ENCODE peak calls at places on chromosomes 2 and 18, in four cellular contexts. One of them, this sample, is unnamed.

GRCh38 chr2:169159686-169160085 is 90.3 kb downstream of the DHRS9 start:
- DNase-seq in K562: no peak
- DNase-seq in HepG2: no peak
- DNase-seq in GM12878: no peak
- DNase-seq in this sample: no peak

GRCh38 chr18:28150925-28151324 is 26.0 kb downstream of the CDH2 start:
- DNase-seq in K562: no peak
- DNase-seq in GM12878: no peak
- DNase-seq in HepG2: no peak
- DNase-seq in this sample: no peak

GRCh38 chr2:188395903-188396699 is 104.4 kb downstream of the GULP1 start:
- DNase-seq in HepG2: no peak
- DNase-seq in K562: no peak
- DNase-seq in GM12878: no peak
- DNase-seq in this sample: no peak

GRCh38 chr2:217325251-217325650 is 465.4 kb upstream of the TNP1 start:
- DNase-seq in GM12878: no peak
- DNase-seq in HepG2: peak
- DNase-seq in K562: no peak
- DNase-seq in this sample: no peak

GRCh38 chr2:85744771-85745601 is 8.8 kb upstream of the ATOH8 start:
- DNase-seq in GM12878: no peak
- DNase-seq in HepG2: no peak
- DNase-seq in K562: no peak
- DNase-seq in this sample: no peak

GRCh38 chr2:202375006-202375610 is 1.0 kb upstream of the BMPR2 start:
- DNase-seq in HepG2: peak
- DNase-seq in K562: no peak
- DNase-seq in GM12878: no peak
- DNase-seq in this sample: no peak

GRCh38 chr18:58337688-58338087 is 291.2 kb downstream of the ALPK2 start:
- DNase-seq in HepG2: no peak
- DNase-seq in K562: no peak
- DNase-seq in GM12878: no peak
- DNase-seq in this sample: no peak

GRCh38 chr2:189066037-189066436 is 91.9 kb downstream of the COL3A1 start:
- DNase-seq in GM12878: no peak
- DNase-seq in K562: no peak
- DNase-seq in HepG2: no peak
- DNase-seq in this sample: no peak

GRCh38 chr2:241563571-241563980 is 5.0 kb downstream of the BOK start:
- DNase-seq in GM12878: no peak
- DNase-seq in K562: no peak
- DNase-seq in HepG2: no peak
- DNase-seq in this sample: no peak

GRCh38 chr2:16890081-16890480 is 224.4 kb upstream of the CYRIA start:
- DNase-seq in K562: no peak
- DNase-seq in HepG2: peak
- DNase-seq in GM12878: no peak
- DNase-seq in this sample: no peak

GRCh38 chr2:42048318-42049251 is 764 bp downstream of the PKDCC start:
- DNase-seq in GM12878: no peak
- DNase-seq in HepG2: no peak
- DNase-seq in K562: peak
- DNase-seq in this sample: no peak

GRCh38 chr2:179524940-179525339 is 260.3 kb upstream of the SESTD1 start:
- DNase-seq in K562: no peak
- DNase-seq in HepG2: peak
- DNase-seq in GM12878: no peak
- DNase-seq in this sample: no peak

GRCh38 chr2:190533175-190533967 is 1.2 kb downstream of the NEMP2 start:
- DNase-seq in GM12878: no peak
- DNase-seq in K562: no peak
- DNase-seq in HepG2: no peak
- DNase-seq in this sample: no peak

GRCh38 chr2:212451786-212452200 is 86.8 kb downstream of the ERBB4 start:
- DNase-seq in GM12878: no peak
- DNase-seq in K562: no peak
- DNase-seq in HepG2: peak
- DNase-seq in this sample: peak

DNA sequence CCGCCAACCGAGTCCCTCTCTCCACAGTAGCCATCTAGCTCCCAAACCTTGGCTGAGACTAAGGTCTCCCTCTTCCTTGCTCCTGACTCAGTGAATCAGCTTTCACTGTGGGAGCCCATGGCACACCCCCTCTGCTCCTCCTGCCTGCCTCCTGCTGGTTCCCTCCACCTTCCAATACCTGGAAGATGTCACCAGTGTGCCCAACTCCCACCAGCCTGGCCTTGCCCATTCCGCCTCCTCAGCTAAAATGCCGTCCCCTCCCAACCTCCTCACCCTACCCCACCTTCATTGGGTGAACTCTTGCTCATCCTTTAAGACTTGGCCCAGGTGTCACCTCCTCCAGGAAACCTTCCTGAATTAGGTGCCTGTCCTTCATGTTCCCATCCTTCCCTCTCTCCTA is 129.9 kb upstream of the SMAD2 start:
- DNase-seq in GM12878: no peak
- DNase-seq in HepG2: no peak
- DNase-seq in K562: no peak
- DNase-seq in this sample: no peak
- TF ChIP-seq REST in GM12878: no peak
- TF ChIP-seq REST in HepG2: no peak
- TF ChIP-seq REST in K562: no peak
- TF ChIP-seq REST in this sample: no peak

DNA sequence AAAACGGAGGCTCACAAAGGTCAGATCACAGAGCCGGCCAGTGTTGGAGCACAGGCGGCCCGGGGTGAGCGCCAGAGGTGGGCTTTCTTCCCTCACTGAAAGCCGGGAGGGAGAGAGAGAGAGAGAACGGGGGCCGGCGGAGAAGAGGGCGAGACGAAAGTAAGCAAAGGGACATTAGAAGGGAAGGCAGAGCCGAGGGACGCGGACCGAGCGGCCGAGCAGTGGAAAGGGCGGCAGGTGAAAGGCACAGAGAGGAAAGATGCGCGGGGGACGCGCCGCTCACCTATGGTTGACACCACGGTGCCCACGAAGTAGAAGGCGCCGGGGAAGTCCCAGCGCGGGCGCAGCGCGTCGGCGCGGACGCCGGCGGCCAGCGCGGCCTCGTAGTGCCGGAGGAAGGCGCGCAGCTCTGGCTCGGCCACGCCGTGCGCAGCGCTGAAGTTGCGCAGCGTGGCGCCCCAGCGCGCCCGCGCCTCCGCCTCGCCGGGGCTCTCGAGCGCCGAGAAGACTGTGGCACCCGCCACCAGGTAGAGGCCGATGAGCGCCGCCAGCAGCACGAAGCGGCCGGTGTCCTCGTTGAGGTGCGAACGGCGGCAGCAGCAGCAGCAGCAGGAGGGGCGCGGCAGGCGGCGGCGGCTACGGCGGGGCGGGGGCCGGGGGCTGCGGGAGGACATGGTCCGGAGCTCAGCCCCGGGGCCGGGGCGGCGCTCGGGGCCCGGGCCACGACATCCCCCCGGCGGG is 166.9 kb downstream of the MSH2 start:
- DNase-seq in K562: no peak
- DNase-seq in HepG2: no peak
- DNase-seq in GM12878: no peak
- DNase-seq in this sample: no peak
- TF ChIP-seq EZH2 in K562: no peak
- TF ChIP-seq EZH2 in HepG2: peak
- TF ChIP-seq EZH2 in GM12878: no peak
- TF ChIP-seq EZH2 in this sample: no peak

GRCh38 chr2:72116081-72116533 is 31.6 kb downstream of the CYP26B1 start:
- DNase-seq in HepG2: no peak
- DNase-seq in K562: peak
- DNase-seq in GM12878: no peak
- DNase-seq in this sample: no peak
- TF ChIP-seq ZBTB33 in HepG2: no peak
- TF ChIP-seq ZBTB33 in K562: no peak
- TF ChIP-seq ZBTB33 in GM12878: no peak
- TF ChIP-seq ZBTB33 in this sample: no peak

DNA sequence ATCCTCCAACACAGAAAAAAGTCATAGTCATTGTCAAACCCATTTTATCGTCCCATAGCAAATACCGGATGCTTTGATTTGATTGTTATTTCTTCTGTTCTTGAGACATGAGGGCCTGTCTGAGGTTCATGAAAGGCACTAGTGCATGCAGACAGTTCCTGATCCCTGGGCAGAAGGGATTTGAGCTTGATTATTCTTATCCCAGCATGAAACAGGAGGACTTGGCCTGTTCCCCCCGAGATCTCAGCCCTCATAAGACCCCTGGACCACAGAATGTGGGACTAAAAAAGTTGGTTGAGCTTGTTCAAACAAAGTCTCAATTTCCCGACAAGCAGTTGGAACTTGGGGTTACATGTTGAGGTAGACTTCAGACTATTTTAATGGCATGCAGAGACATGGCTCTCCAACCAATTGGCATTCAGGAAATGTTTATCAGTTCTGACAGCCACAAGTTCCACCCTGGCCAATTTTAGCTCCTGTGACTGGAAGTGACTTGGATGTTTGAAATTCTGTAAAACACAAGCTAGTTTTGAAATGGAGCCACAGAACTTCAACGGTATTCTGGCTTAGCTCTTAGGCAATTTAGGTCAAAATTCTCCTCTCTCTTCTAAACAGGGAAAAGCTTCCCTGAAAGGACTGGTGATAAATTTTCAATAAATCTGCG is 366.9 kb upstream of the SLC14A2 start:
- DNase-seq in HepG2: no peak
- DNase-seq in K562: no peak
- DNase-seq in GM12878: no peak
- DNase-seq in this sample: no peak
- TF ChIP-seq REST in HepG2: no peak
- TF ChIP-seq REST in K562: no peak
- TF ChIP-seq REST in GM12878: no peak
- TF ChIP-seq REST in this sample: no peak

GRCh38 chr2:157876771-157877108 is 610 bp upstream of the ACVR1 start:
- DNase-seq in GM12878: no peak
- DNase-seq in HepG2: no peak
- DNase-seq in K562: no peak
- DNase-seq in this sample: no peak
- TF ChIP-seq EZH2 in GM12878: no peak
- TF ChIP-seq EZH2 in HepG2: no peak
- TF ChIP-seq EZH2 in K562: no peak
- TF ChIP-seq EZH2 in this sample: no peak

DNA sequence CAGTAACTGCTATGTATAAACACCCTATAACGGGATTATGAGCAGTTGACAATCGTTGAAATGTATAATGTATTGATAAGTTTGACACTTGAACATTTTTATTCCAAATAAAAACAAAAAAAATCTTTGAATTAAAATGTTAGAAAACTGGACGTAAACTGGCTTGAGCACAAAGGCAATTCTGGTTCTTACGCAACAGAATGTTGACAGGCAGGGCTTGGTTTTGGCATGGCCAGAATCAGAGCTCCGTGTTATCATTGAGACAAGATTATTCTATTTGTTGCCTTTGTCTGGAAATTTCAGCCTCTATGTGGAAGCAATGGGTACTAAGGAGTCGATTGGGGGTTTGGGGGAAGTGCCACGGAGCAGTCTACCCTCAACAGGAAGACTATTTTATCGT is 1028.6 kb upstream of the ZEB2 start:
- DNase-seq in HepG2: no peak
- DNase-seq in GM12878: no peak
- DNase-seq in K562: no peak
- DNase-seq in this sample: no peak
- TF ChIP-seq ZBTB33 in HepG2: no peak
- TF ChIP-seq ZBTB33 in GM12878: no peak
- TF ChIP-seq ZBTB33 in K562: no peak
- TF ChIP-seq ZBTB33 in this sample: no peak

GRCh38 chr2:60316381-60317028 is 236.9 kb downstream of the BCL11A start:
- DNase-seq in K562: no peak
- DNase-seq in GM12878: no peak
- DNase-seq in HepG2: peak
- DNase-seq in this sample: no peak
- TF ChIP-seq REST in K562: no peak
- TF ChIP-seq REST in GM12878: no peak
- TF ChIP-seq REST in HepG2: no peak
- TF ChIP-seq REST in this sample: no peak

GRCh38 chr2:172081248-172082022 is 3.9 kb upstream of the DLX1 start:
- DNase-seq in K562: no peak
- DNase-seq in GM12878: no peak
- DNase-seq in HepG2: no peak
- DNase-seq in this sample: no peak

GRCh38 chr2:172079838-172080640 is 5.3 kb upstream of the DLX1 start:
- DNase-seq in K562: no peak
- DNase-seq in HepG2: no peak
- DNase-seq in GM12878: no peak
- DNase-seq in this sample: no peak

GRCh38 chr2:172079416-172079815 is 5.9 kb upstream of the DLX1 start:
- DNase-seq in K562: no peak
- DNase-seq in HepG2: no peak
- DNase-seq in GM12878: no peak
- DNase-seq in this sample: no peak

GRCh38 chr2:172082105-172082943 is 3.0 kb upstream of the DLX1 start:
- DNase-seq in K562: no peak
- DNase-seq in HepG2: no peak
- DNase-seq in GM12878: no peak
- DNase-seq in this sample: no peak

DNA sequence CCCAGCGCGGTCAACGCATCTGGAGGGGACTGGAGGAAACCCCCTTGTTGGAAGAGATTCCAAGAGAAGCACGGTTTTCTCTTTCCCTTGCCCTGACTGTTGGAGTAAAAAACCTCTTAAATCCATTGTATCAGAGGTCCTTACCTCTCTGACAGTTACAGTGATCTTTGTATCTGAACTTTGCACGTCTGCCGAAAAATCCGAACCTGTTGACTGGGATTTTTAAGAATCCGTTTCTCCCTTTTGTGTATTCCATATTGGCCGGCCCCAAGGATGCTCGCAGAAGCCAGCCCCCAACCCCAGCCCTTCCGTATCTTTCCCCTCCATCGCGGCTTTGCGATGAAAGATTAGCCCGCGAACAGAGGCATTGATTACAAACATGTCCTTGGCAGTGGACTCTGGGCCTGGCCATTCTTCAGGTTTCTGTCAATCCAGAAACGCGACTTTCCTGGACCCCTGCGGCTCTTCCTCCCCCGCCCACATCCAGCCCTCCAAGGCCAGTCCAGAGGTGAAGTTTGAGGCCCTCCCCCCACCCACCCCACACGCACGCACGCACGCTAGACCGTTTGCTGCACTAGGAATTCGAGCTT is 4.6 kb upstream of the DLX1 start:
- DNase-seq in GM12878: no peak
- DNase-seq in HepG2: no peak
- DNase-seq in K562: no peak
- DNase-seq in this sample: no peak
- TF ChIP-seq EZH2 in GM12878: no peak
- TF ChIP-seq EZH2 in HepG2: no peak
- TF ChIP-seq EZH2 in K562: no peak
- TF ChIP-seq EZH2 in this sample: no peak

DNA sequence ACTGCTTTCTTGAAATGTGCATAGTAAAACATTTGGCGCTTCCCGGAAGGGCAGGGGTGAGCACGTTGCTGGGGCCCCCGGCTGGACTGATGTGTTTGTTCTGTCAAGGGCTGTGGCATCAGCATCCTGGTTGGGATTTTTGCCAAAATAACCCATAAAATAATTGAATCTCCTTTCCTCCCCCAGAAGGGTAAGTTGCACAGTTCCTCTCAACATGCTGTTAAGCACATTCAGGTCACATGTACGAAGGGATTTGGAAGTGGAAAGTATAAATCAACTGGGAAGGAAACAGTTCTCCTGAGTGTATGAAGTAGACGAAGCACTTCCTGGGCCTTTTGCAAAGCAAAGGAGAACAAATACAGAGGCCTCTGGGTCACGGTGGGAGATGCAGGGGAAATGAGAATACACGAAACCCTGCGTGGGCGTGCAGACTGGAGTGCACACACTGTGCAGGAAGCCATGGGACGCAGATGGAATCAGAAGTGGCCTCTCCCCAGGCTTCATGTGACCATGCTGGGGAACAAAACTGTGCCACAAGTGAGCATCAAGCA is 183.9 kb downstream of the LPIN1 start:
- DNase-seq in GM12878: no peak
- DNase-seq in K562: no peak
- DNase-seq in HepG2: no peak
- DNase-seq in this sample: no peak
- TF ChIP-seq ZBTB33 in GM12878: no peak
- TF ChIP-seq ZBTB33 in K562: no peak
- TF ChIP-seq ZBTB33 in HepG2: no peak
- TF ChIP-seq ZBTB33 in this sample: no peak

This sample was measured in HCT116.